ENCODE peak calls at places on chromosome 20, in six cellular contexts. M, U, F, V, E and S are unnamed samples.

GRCh38 chr20:40422665-40423064 is 266.4 kb downstream of the MAFB start:
- DNase-seq in M (no peak), V (no peak), F (no peak), U (no peak), E (no peak), S (no peak)

GRCh38 chr20:61931476-61932198 is 134.0 kb downstream of the TAF4 start:
- DNase-seq in F (no peak), M (peak), U (no peak), V (no peak), E (no peak), S (no peak)

GRCh38 chr20:49608752-49609670 is 41.1 kb upstream of the PTGIS start:
- DNase-seq in V (peak), M (peak), F (peak), E (peak), U (peak), S (peak)

GRCh38 chr20:61925555-61926252 is 140.0 kb downstream of the TAF4 start:
- DNase-seq in U (no peak), F (no peak), V (no peak), E (no peak), M (peak), S (no peak)

GRCh38 chr20:38536310-38536709 is 44.7 kb upstream of the ADIG start:
- DNase-seq in M (no peak), E (no peak), V (no peak), F (no peak), U (no peak), S (no peak)

GRCh38 chr20:45461225-45461624 is 8.3 kb upstream of the WFDC2 start:
- DNase-seq in V (no peak), M (no peak), E (no peak), F (no peak), U (no peak), S (no peak)

GRCh38 chr20:63943007-63943807 is 13.0 kb downstream of the UCKL1 start:
- DNase-seq in E (no peak), V (no peak), F (no peak), M (peak), U (no peak), S (no peak)

GRCh38 chr20:4896971-4897497 is 104.3 kb downstream of the SLC23A2 start:
- DNase-seq in U (no peak), F (no peak), V (no peak), M (no peak), E (no peak), S (no peak)

GRCh38 chr20:51012357-51012756 is 10.6 kb downstream of the KCNG1 start:
- DNase-seq in F (no peak), V (no peak), E (no peak), U (no peak), M (no peak), S (no peak)

GRCh38 chr20:58598271-58599015 is 52.6 kb upstream of the STX16 start:
- DNase-seq in E (no peak), U (no peak), F (no peak), M (peak), V (no peak), S (peak)

GRCh38 chr20:36405255-36405654 is 99.1 kb downstream of the DLGAP4 start:
- DNase-seq in M (no peak), U (no peak), E (no peak), V (no peak), F (no peak), S (no peak)